ENCODE peak calls at places on chromosomes 1 and 21, in seven cellular contexts. M is mesendoderm, K is neuronal stem cell, H is OCI-LY7, I is RWPE1, R is upper lobe of right lung, P is cardiac muscle cell. U is an unnamed sample.

GRCh38 chr1:91752324-91752723 is 133.6 kb downstream of the TGFBR3 start:
- DNase-seq in M (no peak), K (no peak), H (no peak), I (no peak), R (no peak), P (no peak), U (no peak)

GRCh38 chr1:43786975-43787374 is 79.6 kb downstream of the ST3GAL3 start:
- DNase-seq in M (no peak), K (no peak), H (no peak), I (no peak), R (no peak), P (peak; percentile 60), U (no peak)

GRCh38 chr1:77313491-77313890 is 31.7 kb downstream of the AK5 start:
- DNase-seq in M (peak; percentile 84), K (peak; percentile 17), H (peak; percentile 36), I (no peak), R (no peak), P (peak; percentile 49), U (no peak)

GRCh38 chr1:181405584-181405983 is 77.7 kb upstream of the CACNA1E start:
- DNase-seq in M (no peak), K (no peak), H (no peak), I (no peak), R (no peak), P (no peak), U (no peak)

GRCh38 chr1:21378705-21379494 is 61.0 kb upstream of the NBPF3 start:
- DNase-seq in M (no peak), K (no peak), H (no peak), I (no peak), R (no peak), P (no peak), U (peak; percentile 61)

GRCh38 chr1:242523968-242524570 is 428 bp downstream of the PLD5 start:
- DNase-seq in M (peak; percentile 68), K (peak; percentile 70), H (no peak), I (peak; percentile 54), R (peak; percentile 72), P (peak; percentile 19), U (no peak)

GRCh38 chr21:45278156-45278911 is 9.4 kb downstream of the POFUT2 start:
- DNase-seq in M (no peak), K (no peak), H (no peak), I (no peak), R (no peak), P (no peak), U (no peak)

GRCh38 chr1:3545363-3546047 is 65.8 kb downstream of the MEGF6 start:
- DNase-seq in M (no peak), K (no peak), H (no peak), I (no peak), R (no peak), P (peak; percentile 9), U (no peak)

GRCh38 chr1:5646486-5646885 is 345.7 kb downstream of the NPHP4 start:
- DNase-seq in M (peak; percentile 80), K (no peak), H (no peak), I (no peak), R (no peak), P (no peak), U (no peak)

GRCh38 chr1:109214695-109215623 is 1.2 kb downstream of the SARS1 start:
- DNase-seq in M (peak; percentile 93), K (no peak), H (peak; percentile 93), I (peak; percentile 81), R (no peak), P (peak; percentile 91), U (no peak)

GRCh38 chr1:109272021-109272799 is 10.7 kb downstream of the PSRC1 start:
- DNase-seq in M (no peak), K (no peak), H (no peak), I (no peak), R (no peak), P (no peak), U (no peak)

GRCh38 chr1:116869611-116870010 is 40.1 kb upstream of the PTGFRN start:
- DNase-seq in M (no peak), K (no peak), H (no peak), I (no peak), R (no peak), P (no peak), U (no peak)

GRCh38 chr1:940121-941026 is 16.7 kb downstream of the SAMD11 start:
- DNase-seq in M (peak; percentile 80), K (no peak), H (no peak), I (peak; percentile 70), R (no peak), P (peak; percentile 84), U (no peak)

GRCh38 chr1:84700065-84700464 is 9.8 kb upstream of the SSX2IP start:
- DNase-seq in M (no peak), K (no peak), H (peak; percentile 65), I (no peak), R (no peak), P (no peak), U (no peak)

GRCh38 chr21:41506526-41507520 is 1.1 kb downstream of the TMPRSS2 start:
- DNase-seq in M (peak; percentile 70), K (peak; percentile 27), H (no peak), I (no peak), R (peak; percentile 83), P (no peak), U (no peak)

GRCh38 chr1:31487894-31488293 is 74.9 kb downstream of the SERINC2 start:
- DNase-seq in M (no peak), K (no peak), H (no peak), I (no peak), R (no peak), P (no peak), U (no peak)

GRCh38 chr1:31488528-31488927 is 75.5 kb downstream of the SERINC2 start:
- DNase-seq in M (no peak), K (no peak), H (no peak), I (no peak), R (no peak), P (no peak), U (no peak)

GRCh38 chr1:31482478-31483011 is 69.5 kb downstream of the SERINC2 start:
- DNase-seq in M (no peak), K (no peak), H (no peak), I (no peak), R (no peak), P (no peak), U (no peak)

GRCh38 chr1:31483012-31483946 is 70.3 kb downstream of the SERINC2 start:
- DNase-seq in M (no peak), K (no peak), H (no peak), I (peak; percentile 91), R (no peak), P (peak; percentile 97), U (peak; percentile 93)

DNA sequence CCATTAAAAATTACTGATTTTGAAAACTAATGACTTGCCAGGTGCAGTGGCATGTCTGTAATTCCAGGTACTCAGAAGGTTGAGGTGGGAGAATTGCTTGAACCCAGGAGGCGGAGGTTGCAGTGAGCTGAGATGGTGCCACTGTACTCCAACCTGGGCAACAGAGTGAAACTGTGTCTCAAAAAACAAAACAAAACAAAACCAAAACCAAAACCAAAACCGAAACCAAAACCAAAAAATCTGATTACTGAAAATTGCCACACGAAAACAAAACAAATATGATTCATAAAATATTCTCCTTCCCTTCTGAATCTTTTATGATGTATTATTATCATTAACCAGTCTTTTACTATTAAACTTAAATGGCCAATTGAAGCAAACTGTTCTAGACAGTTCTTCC is 74.1 kb downstream of the SERINC2 start:
- DNase-seq in M (no peak), K (no peak), H (no peak), I (no peak), R (no peak), P (no peak), U (no peak)
- H3K27ac ChIP-seq in M (no peak overlapping the region), K (no peak overlapping the region), H (no peak overlapping the region), I (no peak overlapping the region), R (no peak overlapping the region), P (no peak overlapping the region), U (no peak overlapping the region)

DNA sequence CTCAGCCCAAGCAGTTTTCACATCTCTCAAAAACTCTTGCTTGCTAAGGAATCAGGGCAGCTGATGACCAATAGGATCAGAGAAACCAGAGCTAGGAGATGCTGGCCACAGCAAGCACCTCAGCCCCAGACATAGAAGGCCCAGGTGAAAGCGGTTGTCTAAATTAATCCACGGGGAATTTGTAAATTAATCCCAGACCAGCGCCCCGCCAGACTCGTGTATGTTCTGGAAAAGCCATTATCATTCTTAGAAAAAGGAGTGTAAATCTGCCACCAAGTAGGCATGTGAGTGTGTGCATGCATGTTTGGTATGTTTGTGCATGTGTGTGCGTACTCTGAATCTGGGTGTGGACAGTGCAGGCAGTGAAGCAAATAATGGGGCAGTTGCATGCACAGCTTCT is 55.1 kb downstream of the KCND3 start:
- DNase-seq in M (no peak), K (no peak), H (no peak), I (no peak), R (no peak), P (no peak), U (no peak)
- H3K27ac ChIP-seq in M (no peak overlapping the region), K (no peak overlapping the region), H (no peak overlapping the region), I (no peak overlapping the region), R (no peak overlapping the region), P (no peak overlapping the region), U (no peak overlapping the region)

GRCh38 chr1:176172215-176172614 is 34.9 kb downstream of the COP1 start:
- DNase-seq in M (no peak), K (no peak), H (no peak), I (no peak), R (no peak), P (no peak), U (no peak)

GRCh38 chr1:176178316-176178715 is 28.8 kb downstream of the COP1 start:
- DNase-seq in M (peak; percentile 21), K (no peak), H (peak; percentile 47), I (no peak), R (no peak), P (peak; percentile 42), U (no peak)

GRCh38 chr1:176177764-176178163 is 29.3 kb downstream of the COP1 start:
- DNase-seq in M (peak; percentile 40), K (no peak), H (peak; percentile 86), I (no peak), R (no peak), P (no peak), U (no peak)

DNA sequence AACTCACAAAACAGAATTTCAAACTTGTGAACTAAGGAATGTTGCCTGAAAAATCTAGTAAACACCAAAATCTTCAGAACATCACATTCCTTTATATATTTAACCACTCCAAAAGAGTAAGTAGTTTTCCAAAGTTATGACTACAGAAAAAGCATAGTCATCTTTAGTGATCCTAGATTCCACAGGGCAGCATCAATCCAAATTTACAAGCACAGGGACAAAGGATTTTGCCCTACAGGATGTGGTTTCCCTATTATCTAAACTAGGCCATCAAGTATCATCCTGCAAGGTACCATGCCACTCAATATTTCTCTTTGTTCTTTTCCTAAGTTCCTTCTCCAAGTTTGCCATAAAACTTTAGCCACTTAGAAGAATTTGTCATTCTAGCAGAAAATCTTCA is 33.0 kb downstream of the COP1 start:
- DNase-seq in M (peak; percentile 9), K (no peak), H (no peak), I (no peak), R (no peak), P (no peak), U (no peak)
- H3K27ac ChIP-seq in M (no peak overlapping the region), K (no peak overlapping the region), H (no peak overlapping the region), I (no peak overlapping the region), R (no peak overlapping the region), P (no peak overlapping the region), U (no peak overlapping the region)

GRCh38 chr1:248807067-248807737 is 18.5 kb downstream of the SH3BP5L start:
- DNase-seq in M (peak; percentile 60), K (peak; percentile 20), H (peak; percentile 73), I (no peak), R (peak; percentile 77), P (peak; percentile 62), U (no peak)
- H3K27ac ChIP-seq in M (no peak overlapping the region), K (no peak overlapping the region), H (no peak overlapping the region), I (no peak overlapping the region), R (no peak overlapping the region), P (no peak overlapping the region), U (no peak overlapping the region)